ENCODE peak calls at places on chromosomes 3 and 15, in seven cellular contexts. I, H, M, R, Q, L and F are unnamed samples.

GRCh38 chr3:65093641-65094040 is 405.8 kb upstream of the ADAMTS9 start:
- DNase-seq in I (no peak), H (no peak), M (no peak), R (no peak), Q (no peak), L (no peak), F (peak)

GRCh38 chr3:89803711-89804110 is 696.3 kb downstream of the EPHA3 start:
- DNase-seq in H (no peak), L (no peak), Q (no peak), M (no peak), R (no peak), I (no peak), F (no peak)

GRCh38 chr3:31274406-31275024 is 258.2 kb upstream of the STT3B start:
- DNase-seq in L (no peak), I (no peak), M (no peak), H (no peak), R (no peak), Q (no peak), F (peak)

GRCh38 chr3:194327414-194328079 is 23.6 kb downstream of the CPN2 start:
- DNase-seq in M (no peak), H (no peak), Q (no peak), L (no peak), I (peak), R (peak), F (peak)

GRCh38 chr3:122305818-122306621 is 19.0 kb upstream of the CSTA start:
- DNase-seq in Q (no peak), M (peak), R (peak), H (no peak), L (no peak), I (no peak), F (no peak)

GRCh38 chr3:147655236-147655635 is 246.1 kb downstream of the ZIC1 start:
- DNase-seq in Q (no peak), M (no peak), R (no peak), H (no peak), I (no peak), L (no peak), F (no peak)

GRCh38 chr15:48427960-48428547 is 96.8 kb downstream of the DUT start:
- DNase-seq in R (peak), L (peak), H (no peak), M (no peak), I (peak), Q (no peak), F (no peak)

GRCh38 chr15:40906947-40907802 is 12.9 kb downstream of the VPS18 start:
- DNase-seq in H (no peak), L (no peak), I (peak), Q (no peak), R (no peak), M (peak), F (peak)

GRCh38 chr3:77319711-77320110 is 279.8 kb downstream of the ROBO2 start:
- DNase-seq in Q (no peak), I (peak), L (no peak), R (peak), M (no peak), H (no peak), F (peak)

GRCh38 chr3:32077260-32078084 is 28.9 kb upstream of the GPD1L start:
- DNase-seq in I (no peak), L (no peak), Q (no peak), H (no peak), R (no peak), M (no peak), F (no peak)

GRCh38 chr15:67512140-67512539 is 8.8 kb upstream of the C15orf61 start:
- DNase-seq in R (no peak), M (no peak), Q (no peak), L (no peak), H (no peak), I (no peak), F (no peak)

GRCh38 chr3:113147608-113148306 is 63.6 kb upstream of the BOC start:
- DNase-seq in I (no peak), R (no peak), H (no peak), L (no peak), M (no peak), Q (no peak), F (no peak)

GRCh38 chr15:59866642-59867041 is 137.5 kb upstream of the FOXB1 start:
- DNase-seq in H (no peak), L (no peak), I (no peak), Q (no peak), R (no peak), M (no peak), F (no peak)

GRCh38 chr3:160200328-160200727 is 24.9 kb upstream of the C3orf80 start:
- DNase-seq in H (no peak), Q (no peak), L (no peak), R (no peak), M (no peak), I (no peak), F (no peak)

GRCh38 chr3:15795563-15796308 is 2.0 kb downstream of the ANKRD28 start:
- DNase-seq in H (no peak), L (no peak), Q (no peak), I (peak), R (no peak), M (no peak), F (peak)

GRCh38 chr3:44076221-44076829 is 165.4 kb upstream of the TOPAZ1 start:
- DNase-seq in I (no peak), M (peak), H (no peak), L (no peak), R (peak), Q (no peak), F (no peak)

GRCh38 chr3:160400048-160400630 is 689 bp downstream of the SMC4 start:
- DNase-seq in R (no peak), H (no peak), Q (no peak), M (peak), I (peak), L (peak), F (peak)

GRCh38 chr15:25178835-25179672 is 224.3 kb downstream of the SNRPN start:
- DNase-seq in M (no peak), L (no peak), H (no peak), I (no peak), Q (no peak), R (no peak), F (no peak)

DNA sequence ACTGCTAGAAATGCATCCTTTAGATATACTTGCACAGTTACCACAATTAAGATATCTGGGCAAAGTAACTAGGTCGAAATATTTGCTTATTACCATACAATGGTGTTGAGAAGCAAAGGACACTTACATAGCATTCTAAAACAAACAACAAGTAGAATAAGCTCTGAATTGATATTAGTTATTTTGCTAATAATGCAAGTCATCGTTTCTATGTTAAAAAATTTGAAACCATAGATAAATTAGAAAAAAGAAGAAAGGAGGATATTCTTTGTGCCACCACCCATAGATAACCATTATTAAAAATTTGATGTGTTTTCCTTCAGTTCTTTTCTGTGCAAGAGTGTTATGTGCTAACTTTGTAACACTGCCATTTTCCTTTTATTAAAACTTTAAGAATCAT is 435.3 kb downstream of the RBMS3 start:
- DNase-seq in Q (no peak), H (no peak), R (no peak), L (no peak), I (no peak), M (no peak), F (no peak)
- H3K18ac ChIP-seq in Q (no peak), H (no peak), R (no peak), L (no peak), I (no peak), M (no peak), F (no peak)

DNA sequence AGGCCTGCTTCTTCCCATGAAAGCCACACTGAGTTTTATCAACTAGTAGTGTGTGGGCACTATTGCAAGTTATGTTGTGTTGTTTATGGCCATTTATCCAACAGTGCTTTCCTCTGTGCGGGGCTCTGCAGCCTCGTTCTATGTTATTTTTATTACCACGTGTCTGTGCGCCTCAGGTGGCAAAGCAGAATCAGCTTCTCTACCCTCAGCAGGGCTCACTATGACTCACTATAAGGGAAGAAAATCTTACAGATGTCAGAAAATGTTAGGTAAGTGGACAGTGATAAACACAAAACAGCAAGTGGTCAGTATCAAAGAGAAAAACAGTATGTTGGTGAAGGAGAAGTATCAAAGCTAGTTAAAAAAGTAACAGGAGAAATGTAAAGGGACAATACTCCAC is 61.4 kb downstream of the MOBP start:
- DNase-seq in Q (no peak), I (no peak), H (no peak), M (no peak), R (no peak), L (no peak), F (no peak)
- H3K4me2 ChIP-seq in Q (no peak), I (no peak), H (no peak), M (no peak), R (no peak), L (no peak), F (no peak)

GRCh38 chr3:126999383-126999782 is 16.5 kb downstream of the PLXNA1 start:
- DNase-seq in R (no peak), Q (no peak), I (no peak), M (no peak), H (no peak), L (no peak), F (no peak)

GRCh38 chr3:127000128-127000527 is 17.2 kb downstream of the PLXNA1 start:
- DNase-seq in Q (no peak), M (no peak), R (no peak), H (no peak), L (no peak), I (no peak), F (no peak)

GRCh38 chr3:127002195-127003174 is 19.6 kb downstream of the PLXNA1 start:
- DNase-seq in R (peak), M (peak), L (no peak), I (peak), H (peak), Q (peak), F (peak)

GRCh38 chr3:127001486-127002194 is 18.7 kb downstream of the PLXNA1 start:
- DNase-seq in Q (no peak), M (no peak), L (no peak), H (no peak), I (no peak), R (no peak), F (no peak)

DNA sequence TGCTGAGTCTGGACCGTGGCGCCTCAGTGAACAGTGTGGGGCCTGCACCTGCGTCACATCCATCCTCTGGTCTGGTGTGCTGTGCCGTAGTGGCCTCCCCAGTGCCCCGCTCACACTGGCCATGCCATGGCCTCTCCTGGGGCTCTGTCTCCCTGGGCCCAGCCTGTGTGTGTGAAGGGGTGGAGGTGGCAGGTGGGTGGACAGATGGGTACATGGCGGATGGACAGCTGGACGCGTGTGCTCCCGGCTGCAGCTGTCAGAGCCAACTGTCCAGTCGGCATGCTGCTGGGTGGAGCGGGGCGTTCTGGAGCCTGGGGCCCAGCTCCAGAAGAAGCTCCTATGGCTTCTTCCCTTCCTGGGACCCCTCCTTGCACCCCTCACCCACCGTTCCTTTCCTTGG is 17.9 kb downstream of the PLXNA1 start:
- DNase-seq in M (no peak), Q (no peak), R (no peak), L (no peak), I (no peak), H (no peak), F (no peak)
- H3K27ac ChIP-seq in M (no peak), Q (peak), R (no peak), L (no peak), I (peak), H (peak), F (no peak)

GRCh38 chr3:81502251-81502650 is 259.2 kb downstream of the GBE1 start:
- DNase-seq in L (no peak), Q (no peak), R (no peak), H (no peak), I (no peak), M (no peak), F (no peak)
- H3K18ac ChIP-seq in L (no peak), Q (no peak), R (no peak), H (no peak), I (no peak), M (no peak), F (no peak)

GRCh38 chr3:175651716-175652115 is 792.6 kb downstream of the NAALADL2 start:
- DNase-seq in M (no peak), R (no peak), Q (no peak), I (peak), L (no peak), H (no peak), F (no peak)
- H3K4me2 ChIP-seq in M (no peak), R (no peak), Q (no peak), I (peak), L (no peak), H (no peak), F (no peak)

DNA sequence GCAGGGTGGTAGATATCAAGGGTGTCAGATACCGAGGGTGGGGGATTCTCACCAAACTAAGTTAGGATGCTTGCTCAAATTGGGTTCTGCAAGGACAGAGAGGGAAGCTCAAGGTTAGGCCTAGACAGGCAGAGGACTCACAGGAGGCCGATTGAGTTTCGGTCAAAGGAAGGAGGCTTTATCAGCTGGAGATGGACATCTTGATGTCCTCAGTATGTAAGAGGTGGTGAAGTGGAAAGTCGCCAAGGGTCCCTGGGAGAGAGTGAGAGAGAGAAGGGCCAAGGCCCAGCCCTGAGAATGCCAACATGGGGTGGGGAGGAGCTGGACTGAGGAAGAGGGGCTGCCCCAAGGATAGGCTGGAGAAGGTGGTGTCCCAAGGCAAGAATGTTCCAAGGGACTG is 102.3 kb downstream of the ARNT2 start:
- DNase-seq in L (no peak), H (no peak), R (no peak), M (no peak), Q (no peak), I (no peak), F (no peak)
- H3K27ac ChIP-seq in L (no peak), H (no peak), R (no peak), M (no peak), Q (no peak), I (peak), F (no peak)

DNA sequence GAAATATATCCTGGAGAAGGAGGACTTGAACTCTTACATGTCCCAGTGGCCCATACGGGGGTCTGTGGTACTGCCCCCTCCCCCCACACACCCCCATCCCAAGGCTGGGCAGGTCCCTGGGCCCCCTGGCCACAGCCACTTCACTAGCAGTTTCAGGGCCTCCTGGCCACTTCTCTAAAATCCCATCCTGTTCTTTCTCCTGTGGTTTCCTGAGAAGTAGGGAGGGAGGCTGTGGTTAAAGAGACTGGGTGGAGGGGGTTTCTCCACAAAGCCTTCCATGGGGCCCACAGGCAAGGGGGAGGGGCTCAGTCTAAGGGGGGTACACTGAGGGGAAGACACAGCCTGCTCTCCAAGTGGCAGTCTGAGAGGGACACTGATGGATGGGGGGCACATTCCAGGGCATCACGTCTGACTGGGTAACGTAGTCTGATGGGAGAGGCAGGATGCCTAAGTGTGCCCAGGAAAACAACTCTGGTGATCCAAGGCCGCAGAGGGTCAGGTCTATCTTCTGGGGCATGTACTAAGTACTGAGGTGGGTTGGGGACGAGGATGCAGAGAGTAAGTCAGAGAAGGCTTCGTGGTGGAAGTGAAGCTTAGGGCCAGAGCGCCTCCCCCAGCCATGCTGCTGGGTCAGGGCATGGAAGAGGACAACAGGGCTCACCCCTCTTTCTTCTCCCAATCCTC is 48.0 kb upstream of the C15orf39 start:
- DNase-seq in Q (no peak), I (no peak), H (no peak), R (no peak), M (no peak), L (no peak), F (no peak)
- H3K18ac ChIP-seq in Q (no peak), I (no peak), H (peak), R (no peak), M (no peak), L (no peak), F (no peak)